ENCODE peak calls at places on chromosomes 16 and 17, in four cellular contexts. P, D, H and E are unnamed samples.

GRCh38 chr17:39684369-39685043 is 3.4 kb downstream of the PGAP3 start:
- DNase-seq in H (no peak), P (no peak), D (no peak), E (no peak)

GRCh38 chr16:58011652-58012051 is 10.4 kb downstream of the USB1 start:
- DNase-seq in H (no peak), D (peak; percentile 66), P (no peak), E (no peak)

GRCh38 chr17:40458001-40458791 is 14.9 kb downstream of the IGFBP4 start:
- DNase-seq in D (peak; percentile 85), P (no peak), H (no peak), E (no peak)

GRCh38 chr16:24984101-24984500 is 31.1 kb downstream of the ARHGAP17 start:
- DNase-seq in D (no peak), P (no peak), H (no peak), E (no peak)

GRCh38 chr16:85878875-85879274 is 20.1 kb upstream of the IRF8 start:
- DNase-seq in H (peak; percentile 56), P (no peak), D (peak; percentile 88), E (no peak)

GRCh38 chr16:87372305-87372704 is 11.3 kb downstream of the FBXO31 start:
- DNase-seq in D (no peak), H (no peak), P (no peak), E (no peak)

GRCh38 chr16:27428035-27428785 is 26.2 kb downstream of the IL21R start:
- DNase-seq in D (no peak), P (no peak), H (no peak), E (peak; percentile 2)

GRCh38 chr17:43734376-43734775 is 24.2 kb downstream of the SOST start:
- DNase-seq in H (no peak), P (no peak), D (peak; percentile 92), E (no peak)

GRCh38 chr17:27323538-27324212 is 29.8 kb downstream of the WSB1 start:
- DNase-seq in H (peak; percentile 71), P (no peak), D (peak; percentile 91), E (no peak)

GRCh38 chr16:57960826-57961472 is 10.0 kb downstream of the CNGB1 start:
- DNase-seq in P (no peak), D (no peak), H (no peak), E (no peak)

GRCh38 chr17:13429201-13429600 is 172.5 kb downstream of the HS3ST3A1 start:
- DNase-seq in H (peak; percentile 39), P (no peak), D (peak; percentile 48), E (no peak)

GRCh38 chr17:6948562-6948961 is 47.3 kb upstream of the ALOX12 start:
- DNase-seq in H (no peak), P (no peak), D (no peak), E (no peak)

GRCh38 chr16:50252082-50252611 is 14.2 kb upstream of the ADCY7 start:
- DNase-seq in D (no peak), H (no peak), P (no peak), E (no peak)

GRCh38 chr17:27466748-27467375 is 10.6 kb downstream of the KSR1 start:
- DNase-seq in H (no peak), P (no peak), D (no peak), E (no peak)

GRCh38 chr17:4900231-4901107 is 1.1 kb downstream of the C17orf107 start:
- DNase-seq in H (no peak), D (no peak), P (no peak), E (no peak)

GRCh38 chr17:15197229-15197628 is 67.9 kb downstream of the PMP22 start:
- DNase-seq in H (no peak), D (no peak), P (no peak), E (no peak)

GRCh38 chr17:50660042-50660886 is 25.6 kb downstream of the ABCC3 start:
- DNase-seq in D (peak; percentile 51), P (no peak), H (peak; percentile 54), E (no peak)

GRCh38 chr17:49393491-49394255 is 21.0 kb downstream of the PHB1 start:
- DNase-seq in H (no peak), P (no peak), D (peak; percentile 28), E (no peak)

GRCh38 chr17:47694818-47695663 is 1.1 kb downstream of the TBKBP1 start:
- DNase-seq in H (no peak), D (peak; percentile 69), P (no peak), E (no peak)

GRCh38 chr17:71995570-71995969 is 125.2 kb upstream of the SOX9 start:
- DNase-seq in H (no peak), P (no peak), D (no peak), E (no peak)

GRCh38 chr17:63356275-63356905 is 89.7 kb downstream of the CYB561 start:
- DNase-seq in D (peak; percentile 87), P (no peak), H (no peak), E (no peak)

GRCh38 chr17:72294487-72294893 is 173.7 kb downstream of the SOX9 start:
- DNase-seq in P (no peak), D (no peak), H (no peak), E (no peak)

GRCh38 chr16:28192811-28193529 is 18.8 kb downstream of the XPO6 start:
- DNase-seq in P (no peak), H (no peak), D (no peak), E (no peak)

GRCh38 chr17:7988750-7989178 is 13.7 kb upstream of the GUCY2D start:
- DNase-seq in H (no peak), P (no peak), D (peak; percentile 92), E (no peak)

GRCh38 chr17:47812146-47812920 is 9.3 kb downstream of the OSBPL7 start:
- DNase-seq in H (peak; percentile 43), D (no peak), P (no peak), E (no peak)

GRCh38 chr17:17091276-17091675 is 49.0 kb downstream of the MPRIP start:
- DNase-seq in P (no peak), H (no peak), D (no peak), E (no peak)

GRCh38 chr17:77720946-77721822 is 237.3 kb upstream of the TNRC6C start:
- DNase-seq in H (no peak), P (no peak), D (no peak), E (no peak)

GRCh38 chr17:77717941-77718668 is 240.4 kb upstream of the TNRC6C start:
- DNase-seq in H (no peak), D (no peak), P (no peak), E (no peak)

GRCh38 chr17:77718669-77718961 is 239.9 kb upstream of the TNRC6C start:
- DNase-seq in D (no peak), P (no peak), H (no peak), E (no peak)

GRCh38 chr17:77721823-77722160 is 236.7 kb upstream of the TNRC6C start:
- DNase-seq in P (no peak), D (no peak), H (no peak), E (no peak)

DNA sequence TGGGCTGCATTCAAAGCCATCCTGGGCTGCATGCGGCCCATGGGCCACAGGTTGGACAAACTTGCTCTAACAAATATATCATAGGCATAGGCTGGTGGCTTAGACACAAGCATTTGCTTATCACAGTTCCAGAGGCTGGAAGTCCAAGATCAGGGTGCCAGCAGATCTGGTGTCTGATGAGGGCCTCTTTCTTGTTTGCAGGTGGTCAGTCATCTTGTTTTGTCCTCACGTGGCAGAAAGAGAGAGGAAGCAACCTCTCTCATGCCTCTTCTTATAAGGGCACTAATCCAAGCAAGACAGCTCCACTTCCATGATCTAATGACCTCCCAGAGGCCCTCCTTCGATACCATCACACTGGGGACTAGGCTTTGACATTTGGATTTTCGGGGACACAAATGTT is 238.7 kb upstream of the TNRC6C start:
- DNase-seq in D (no peak), P (no peak), H (no peak), E (no peak)
- TF ChIP-seq CTCF in D (no peak), P (no peak), H (no peak), E (no peak)

GRCh38 chr16:52548261-52549010 is 1.5 kb upstream of the TOX3 start:
- DNase-seq in H (no peak), D (no peak), P (no peak), E (no peak)

GRCh38 chr16:52546291-52546941 is 527 bp downstream of the TOX3 start:
- DNase-seq in D (no peak), H (no peak), P (no peak), E (no peak)

GRCh38 chr16:52547834-52548215 is 882 bp upstream of the TOX3 start:
- DNase-seq in H (no peak), D (no peak), P (no peak), E (no peak)

GRCh38 chr16:52547001-52547833 is at the start of gene TOX3:
- DNase-seq in H (peak; percentile 63), P (peak; percentile 23), D (no peak), E (peak; percentile 61)

DNA sequence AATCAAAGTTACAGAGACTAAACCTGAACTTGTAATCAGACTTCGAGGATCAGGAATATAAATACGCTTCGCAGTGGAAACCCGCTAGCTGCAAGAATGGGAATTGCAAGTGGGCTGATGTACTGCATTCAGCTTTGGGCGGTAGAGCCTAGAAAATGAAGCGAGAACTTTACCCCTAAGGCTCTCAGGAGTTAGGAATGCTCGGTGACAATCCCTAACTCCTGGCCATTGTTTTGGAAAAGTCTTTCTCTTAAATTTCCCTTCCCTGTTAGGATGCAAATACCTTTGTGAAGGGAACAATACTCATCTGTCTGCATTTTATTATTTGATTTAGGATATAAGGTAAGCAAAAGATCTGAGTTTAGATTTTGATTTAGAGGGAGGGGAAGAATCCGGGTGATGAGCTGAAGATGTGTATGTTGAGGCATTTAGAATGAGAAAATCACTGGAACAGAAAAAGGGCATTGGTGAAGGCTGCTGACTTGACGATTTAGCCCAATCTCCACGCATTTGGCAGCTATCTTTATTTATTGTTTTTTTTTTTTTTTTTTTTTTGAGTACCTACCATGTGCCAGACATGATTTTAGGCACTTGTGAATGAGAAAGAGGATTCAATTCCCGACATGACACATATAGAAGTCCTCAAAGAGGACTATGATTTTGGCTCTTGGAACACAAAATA is 2.2 kb upstream of the TOX3 start:
- DNase-seq in D (peak; percentile 3), P (no peak), H (no peak), E (no peak)
- TF ChIP-seq CTCF in D (peak; percentile 31), P (peak; percentile 37), H (peak; percentile 20), E (peak; percentile 67)

DNA sequence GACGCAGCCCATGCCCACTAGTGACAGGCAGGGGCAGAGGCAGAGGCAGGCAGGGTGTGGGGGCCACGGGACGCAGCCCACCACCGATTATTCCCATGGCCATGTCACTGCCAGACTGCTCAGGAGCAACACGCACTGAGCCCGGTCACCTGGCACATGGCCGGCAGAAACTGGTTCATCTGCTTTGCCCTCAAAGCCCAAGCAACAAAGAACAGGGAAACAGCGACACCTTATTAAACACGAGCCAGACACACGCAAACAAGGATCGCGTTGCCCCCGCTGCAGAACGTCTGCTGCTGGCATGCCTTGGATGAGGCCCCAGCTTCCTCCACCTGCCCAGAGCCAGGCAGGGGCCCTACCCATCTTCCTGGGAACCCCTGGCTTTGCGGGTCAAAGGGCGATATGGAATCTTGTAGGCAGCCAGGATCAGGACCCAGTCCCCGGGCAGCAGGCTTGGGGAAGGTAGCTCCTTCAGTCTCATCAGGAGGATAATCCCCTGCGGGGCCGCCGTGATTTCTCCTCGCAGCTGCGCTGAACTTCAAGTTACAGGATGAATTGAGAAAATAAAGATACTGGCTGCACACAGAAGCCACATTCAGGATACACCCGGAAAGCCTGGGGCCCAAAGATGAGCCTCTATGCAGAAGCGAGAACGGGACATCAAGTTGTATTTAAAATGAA is 4.8 kb downstream of the TBC1D16 start:
- DNase-seq in P (no peak), H (no peak), D (no peak), E (no peak)
- TF ChIP-seq CTCF in P (no peak), H (no peak), D (no peak), E (no peak)

GRCh38 chr16:78460428-78460827 is 361.0 kb downstream of the WWOX start:
- DNase-seq in D (no peak), P (no peak), H (no peak), E (no peak)

GRCh38 chr16:78461496-78461938 is 362.1 kb downstream of the WWOX start:
- DNase-seq in H (no peak), D (no peak), P (no peak), E (no peak)

GRCh38 chr16:78461087-78461486 is 361.6 kb downstream of the WWOX start:
- DNase-seq in H (no peak), D (no peak), P (no peak), E (no peak)

GRCh38 chr16:78455861-78456260 is 356.4 kb downstream of the WWOX start:
- DNase-seq in P (no peak), H (no peak), D (no peak), E (no peak)

GRCh38 chr16:78458588-78458987 is 359.1 kb downstream of the WWOX start:
- DNase-seq in H (no peak), D (no peak), P (no peak), E (no peak)
- TF ChIP-seq CTCF in H (no peak), D (no peak), P (no peak), E (peak; percentile 32)